ENCODE peak calls at places on chromosomes 13 and 19, in ten cellular contexts. F is mucosa of descending colon, H is brain microvascular endothelial cell, X is left ventricle myocardium inferior, G is IMR-90, B is foreskin fibroblast, V is nephron progenitor cell, M is hepatocyte, I is GM06990, L is cardiac fibroblast. T is an unnamed sample.
A peak's percentile ranks its signal among the peaks of the same experiment; 100 is the strongest.

GRCh38 chr13:103288114-103288513 is 221.9 kb upstream of the SLC10A2 start:
- DNase-seq in F (no peak), H (no peak), X (no peak), G (no peak), B (no peak), V (no peak), M (no peak), I (no peak), L (no peak), T (no peak)

GRCh38 chr19:3366761-3367571 is 583 bp downstream of the NFIC start:
- DNase-seq in F (peak; percentile 66), H (no peak), X (peak; percentile 56), G (no peak), B (peak; percentile 18), V (peak; percentile 35), M (no peak), I (peak; percentile 66), L (no peak), T (no peak)

GRCh38 chr19:19613456-19613855 is 5.0 kb downstream of the PBX4 start:
- DNase-seq in F (no peak), H (no peak), X (no peak), G (no peak), B (no peak), V (no peak), M (no peak), I (no peak), L (no peak), T (no peak)

GRCh38 chr19:980133-980998 is 3.8 kb upstream of the WDR18 start:
- DNase-seq in F (peak; percentile 55), H (no peak), X (no peak), G (no peak), B (peak; percentile 32), V (peak; percentile 95), M (peak; percentile 64), I (no peak), L (no peak), T (peak; percentile 96)

GRCh38 chr13:98147521-98147920 is 4.6 kb downstream of the FARP1 start:
- DNase-seq in F (no peak), H (no peak), X (no peak), G (no peak), B (no peak), V (no peak), M (no peak), I (no peak), L (no peak), T (no peak)

GRCh38 chr19:23116802-23117571 is at the start of gene ZNF730:
- DNase-seq in F (peak; percentile 68), H (peak; percentile 89), X (peak; percentile 33), G (peak; percentile 68), B (peak; percentile 40), V (peak; percentile 93), M (peak; percentile 95), I (peak; percentile 86), L (peak; percentile 65), T (peak; percentile 80)

GRCh38 chr19:58279042-58279924 is 528 bp downstream of the ZNF8 start:
- DNase-seq in F (peak; percentile 83), H (peak; percentile 76), X (peak; percentile 84), G (peak; percentile 51), B (peak; percentile 59), V (peak; percentile 77), M (peak; percentile 80), I (no peak), L (peak; percentile 86), T (peak; percentile 94)

GRCh38 chr13:89796196-89796595 is 1551.3 kb upstream of the MIR17HG start:
- DNase-seq in F (no peak), H (no peak), X (no peak), G (no peak), B (no peak), V (no peak), M (no peak), I (no peak), L (no peak), T (no peak)

GRCh38 chr13:112451512-112452379 is 75.6 kb downstream of the SPACA7 start:
- DNase-seq in F (no peak), H (no peak), X (no peak), G (no peak), B (no peak), V (no peak), M (no peak), I (no peak), L (no peak), T (no peak)

GRCh38 chr19:1453525-1454371 is 3.8 kb downstream of the APC2 start:
- DNase-seq in F (no peak), H (no peak), X (no peak), G (no peak), B (no peak), V (peak; percentile 55), M (no peak), I (no peak), L (peak; percentile 44), T (peak; percentile 51)

GRCh38 chr13:34116651-34117050 is 298.7 kb downstream of the RFC3 start:
- DNase-seq in F (no peak), H (no peak), X (no peak), G (no peak), B (no peak), V (no peak), M (no peak), I (no peak), L (no peak), T (no peak)

GRCh38 chr19:41707502-41707812 is 969 bp upstream of the CEACAM5 start:
- DNase-seq in F (peak; percentile 53), H (no peak), X (no peak), G (no peak), B (no peak), V (no peak), M (no peak), I (no peak), L (no peak), T (no peak)

GRCh38 chr19:41708481-41708880 is at the start of gene CEACAM5:
- DNase-seq in F (peak; percentile 70), H (no peak), X (no peak), G (no peak), B (no peak), V (no peak), M (no peak), I (no peak), L (no peak), T (no peak)

GRCh38 chr19:41707871-41708371 is 505 bp upstream of the CEACAM5 start:
- DNase-seq in F (no peak), H (no peak), X (no peak), G (no peak), B (no peak), V (no peak), M (no peak), I (no peak), L (no peak), T (no peak)

GRCh38 chr19:41705393-41706174 is 2.8 kb upstream of the CEACAM5 start:
- DNase-seq in F (peak; percentile 52), H (no peak), X (peak; percentile 18), G (no peak), B (no peak), V (peak; percentile 48), M (peak; percentile 24), I (no peak), L (peak; percentile 8), T (no peak)

DNA sequence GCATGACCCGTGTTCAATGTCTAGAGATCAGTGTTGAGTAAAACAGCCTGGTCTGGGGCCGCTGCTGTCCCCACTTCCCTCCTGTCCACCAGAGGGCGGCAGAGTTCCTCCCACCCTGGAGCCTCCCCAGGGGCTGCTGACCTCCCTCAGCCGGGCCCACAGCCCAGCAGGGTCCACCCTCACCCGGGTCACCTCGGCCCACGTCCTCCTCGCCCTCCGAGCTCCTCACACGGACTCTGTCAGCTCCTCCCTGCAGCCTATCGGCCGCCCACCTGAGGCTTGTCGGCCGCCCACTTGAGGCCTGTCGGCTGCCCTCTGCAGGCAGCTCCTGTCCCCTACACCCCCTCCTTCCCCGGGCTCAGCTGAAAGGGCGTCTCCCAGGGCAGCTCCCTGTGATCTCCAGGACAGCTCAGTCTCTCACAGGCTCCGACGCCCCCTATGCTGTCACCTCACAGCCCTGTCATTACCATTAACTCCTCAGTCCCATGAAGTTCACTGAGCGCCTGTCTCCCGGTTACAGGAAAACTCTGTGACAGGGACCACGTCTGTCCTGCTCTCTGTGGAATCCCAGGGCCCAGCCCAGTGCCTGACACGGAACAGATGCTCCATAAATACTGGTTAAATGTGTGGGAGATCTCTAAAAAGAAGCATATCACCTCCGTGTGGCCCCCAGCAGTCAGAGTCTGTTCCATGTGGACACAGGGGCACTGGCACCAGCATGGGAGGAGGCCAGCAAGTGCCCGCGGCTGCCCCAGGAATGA is 1.5 kb upstream of the CEACAM5 start:
- DNase-seq in F (peak; percentile 88), H (no peak), X (peak; percentile 23), G (no peak), B (no peak), V (no peak), M (peak; percentile 15), I (peak; percentile 75), L (peak; percentile 6), T (peak; percentile 80)
- TF ChIP-seq CTCF in F (peak; percentile 97), H (peak; percentile 66), X (peak; percentile 52), G (no peak), B (peak; percentile 62), V (no peak), M (peak; percentile 18), I (peak; percentile 96), L (peak; percentile 49), T (peak; percentile 86)

GRCh38 chr13:99614465-99614885 is 113.2 kb downstream of the TM9SF2 start:
- DNase-seq in F (no peak), H (no peak), X (no peak), G (no peak), B (no peak), V (no peak), M (peak; percentile 42), I (no peak), L (peak; percentile 27), T (no peak)
- TF ChIP-seq CTCF in F (no peak), H (peak; percentile 52), X (peak; percentile 34), G (peak; percentile 12), B (no peak), V (peak; percentile 15), M (peak; percentile 26), I (peak; percentile 48), L (peak; percentile 26), T (no peak)

GRCh38 chr13:81487151-81487550 is 1146.2 kb upstream of the SPRY2 start:
- DNase-seq in F (no peak), H (peak; percentile 0), X (no peak), G (no peak), B (no peak), V (peak; percentile 28), M (peak; percentile 52), I (no peak), L (peak; percentile 6), T (peak; percentile 16)
- TF ChIP-seq CTCF in F (no peak), H (peak; percentile 35), X (no peak), G (no peak), B (no peak), V (peak; percentile 47), M (peak; percentile 47), I (no peak), L (no peak), T (peak; percentile 59)

GRCh38 chr19:17324357-17325114 is 10.1 kb downstream of the ANO8 start:
- DNase-seq in F (peak; percentile 55), H (no peak), X (no peak), G (no peak), B (no peak), V (no peak), M (peak; percentile 5), I (no peak), L (no peak), T (no peak)
- TF ChIP-seq CTCF in F (no peak), H (no peak), X (no peak), G (no peak), B (no peak), V (no peak), M (no peak), I (no peak), L (no peak), T (no peak)